ENCODE peak calls at places on chromosomes 7 and 10, in six cellular contexts. A is heart right ventricle, V is fibroblast of lung, S is choroid plexus epithelial cell, C is fibroblast of mammary gland, H is DND-41. R is an unnamed sample.

GRCh38 chr7:108348913-108349312 is 107.3 kb downstream of the NRCAM start:
- DNase-seq in A (no peak), V (peak; percentile 84), S (peak; percentile 89), C (peak; percentile 93), H (no peak), R (peak; percentile 96)

GRCh38 chr10:50396491-50397311 is 145.4 kb upstream of the ASAH2 start:
- DNase-seq in A (no peak), V (peak; percentile 84), S (peak; percentile 82), C (peak; percentile 67), H (no peak), R (peak; percentile 55)

GRCh38 chr7:23852135-23852534 is 142.1 kb downstream of the STK31 start:
- DNase-seq in A (no peak), V (peak; percentile 33), S (peak; percentile 54), C (no peak), H (no peak), R (peak; percentile 31)

GRCh38 chr10:48518926-48519730 is 85.7 kb downstream of the ARHGAP22 start:
- DNase-seq in A (no peak), V (no peak), S (no peak), C (no peak), H (no peak), R (no peak)

GRCh38 chr10:11164806-11165590 is 147.3 kb downstream of the CELF2 start:
- DNase-seq in A (peak; percentile 72), V (peak; percentile 91), S (peak; percentile 75), C (peak; percentile 94), H (peak; percentile 79), R (peak; percentile 97)

GRCh38 chr7:73715648-73716317 is 3.7 kb downstream of the STX1A start:
- DNase-seq in A (no peak), V (peak; percentile 92), S (peak; percentile 89), C (peak; percentile 98), H (no peak), R (peak; percentile 94)

GRCh38 chr7:38123494-38123893 is 54.6 kb upstream of the STARD3NL start:
- DNase-seq in A (no peak), V (no peak), S (no peak), C (no peak), H (no peak), R (no peak)

GRCh38 chr10:70619271-70620019 is 16.9 kb upstream of the PRF1 start:
- DNase-seq in A (no peak), V (peak; percentile 57), S (peak; percentile 58), C (peak; percentile 74), H (no peak), R (peak; percentile 64)

GRCh38 chr10:30534465-30535144 is 94.9 kb downstream of the LYZL2 start:
- DNase-seq in A (peak; percentile 74), V (peak; percentile 49), S (peak; percentile 89), C (peak; percentile 78), H (peak; percentile 76), R (peak; percentile 86)

GRCh38 chr7:114924066-114924712 is 2.3 kb downstream of the MDFIC start:
- DNase-seq in A (no peak), V (no peak), S (no peak), C (peak; percentile 45), H (no peak), R (no peak)

GRCh38 chr10:60914676-60915075 is 29.3 kb downstream of the RHOBTB1 start:
- DNase-seq in A (peak; percentile 36), V (peak; percentile 92), S (peak; percentile 94), C (peak; percentile 88), H (no peak), R (peak; percentile 98)

GRCh38 chr10:131743190-131744151 is 157.3 kb upstream of the PPP2R2D start:
- DNase-seq in A (no peak), V (no peak), S (no peak), C (no peak), H (peak; percentile 23), R (no peak)

GRCh38 chr7:4026941-4027340 is 655.2 kb upstream of the FOXK1 start:
- DNase-seq in A (no peak), V (no peak), S (no peak), C (no peak), H (no peak), R (no peak)

GRCh38 chr7:141355057-141355456 is 196.2 kb upstream of the AGK start:
- DNase-seq in A (no peak), V (peak; percentile 67), S (peak; percentile 20), C (peak; percentile 87), H (no peak), R (peak; percentile 17)

GRCh38 chr7:154484943-154485342 is 432.7 kb downstream of the DPP6 start:
- DNase-seq in A (no peak), V (no peak), S (no peak), C (no peak), H (no peak), R (no peak)

GRCh38 chr10:103837370-103838094 is 17.8 kb downstream of the SH3PXD2A start:
- DNase-seq in A (no peak), V (no peak), S (no peak), C (no peak), H (no peak), R (no peak)

GRCh38 chr7:69173341-69173740 is 424.9 kb upstream of the AUTS2 start:
- DNase-seq in A (no peak), V (no peak), S (no peak), C (no peak), H (no peak), R (no peak)

GRCh38 chr7:152336754-152337368 is 98.9 kb downstream of the KMT2C start:
- DNase-seq in A (peak; percentile 14), V (peak; percentile 45), S (peak; percentile 71), C (peak; percentile 70), H (peak; percentile 13), R (peak; percentile 70)

GRCh38 chr10:47255033-47255813 is 44.8 kb upstream of the GDF10 start:
- DNase-seq in A (no peak), V (no peak), S (no peak), C (no peak), H (no peak), R (no peak)

GRCh38 chr10:111139567-111139966 is 62.7 kb downstream of the ADRA2A start:
- DNase-seq in A (no peak), V (no peak), S (no peak), C (no peak), H (no peak), R (no peak)

GRCh38 chr7:56092789-56093531 is at the start of gene PHKG1:
- DNase-seq in A (peak; percentile 89), V (peak; percentile 80), S (peak; percentile 89), C (peak; percentile 91), H (no peak), R (peak; percentile 91)

GRCh38 chr7:102914585-102914984 is 1.8 kb downstream of the LRRC17 start:
- DNase-seq in A (peak; percentile 77), V (peak; percentile 93), S (peak; percentile 96), C (peak; percentile 91), H (no peak), R (peak; percentile 99)

GRCh38 chr10:128151031-128151430 is 24.8 kb upstream of the MKI67 start:
- DNase-seq in A (no peak), V (no peak), S (no peak), C (no peak), H (no peak), R (no peak)

GRCh38 chr10:128149267-128149666 is 23.0 kb upstream of the MKI67 start:
- DNase-seq in A (no peak), V (no peak), S (no peak), C (no peak), H (no peak), R (no peak)

GRCh38 chr10:128152741-128153583 is 26.7 kb upstream of the MKI67 start:
- DNase-seq in A (no peak), V (no peak), S (no peak), C (no peak), H (no peak), R (no peak)

GRCh38 chr10:128150045-128150493 is 23.8 kb upstream of the MKI67 start:
- DNase-seq in A (peak; percentile 40), V (peak; percentile 45), S (peak; percentile 67), C (peak; percentile 62), H (peak; percentile 74), R (peak; percentile 48)

DNA sequence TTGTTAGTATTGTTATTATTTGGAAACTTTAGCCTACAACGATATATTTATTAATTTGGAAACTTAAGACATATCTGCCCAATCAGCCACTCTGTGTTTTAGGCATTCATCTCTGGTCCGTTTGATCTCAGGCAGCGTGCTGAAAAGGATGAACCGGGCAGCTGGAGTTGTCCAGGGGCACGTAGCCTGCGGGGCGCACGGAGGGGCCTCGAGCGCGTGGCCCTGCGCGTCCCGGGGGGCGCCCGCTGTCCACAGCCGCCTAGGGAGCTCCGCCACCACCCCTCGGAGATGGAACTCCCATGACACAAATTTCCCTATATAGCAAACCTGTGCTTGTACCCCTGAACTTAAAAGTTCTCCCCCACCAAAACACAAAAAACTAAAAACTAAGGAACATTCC is 24.3 kb upstream of the MKI67 start:
- DNase-seq in A (no peak), V (no peak), S (no peak), C (no peak), H (no peak), R (no peak)
- H3K4me3 ChIP-seq in A (peak overlapping the region; percentile 50), V (peak overlapping the region; percentile 69), S (peak overlapping the region; percentile 76), C (peak overlapping the region; percentile 62), H (peak overlapping the region; percentile 56), R (peak overlapping the region; percentile 73)

GRCh38 chr7:100692578-100692961 is 1.5 kb downstream of the GIGYF1 start:
- DNase-seq in A (no peak), V (no peak), S (no peak), C (no peak), H (no peak), R (no peak)
- H3K4me3 ChIP-seq in A (peak overlapping the region; percentile 70), V (peak overlapping the region; percentile 74), S (peak overlapping the region; percentile 72), C (peak overlapping the region; percentile 78), H (peak overlapping the region; percentile 99), R (peak overlapping the region; percentile 83)

DNA sequence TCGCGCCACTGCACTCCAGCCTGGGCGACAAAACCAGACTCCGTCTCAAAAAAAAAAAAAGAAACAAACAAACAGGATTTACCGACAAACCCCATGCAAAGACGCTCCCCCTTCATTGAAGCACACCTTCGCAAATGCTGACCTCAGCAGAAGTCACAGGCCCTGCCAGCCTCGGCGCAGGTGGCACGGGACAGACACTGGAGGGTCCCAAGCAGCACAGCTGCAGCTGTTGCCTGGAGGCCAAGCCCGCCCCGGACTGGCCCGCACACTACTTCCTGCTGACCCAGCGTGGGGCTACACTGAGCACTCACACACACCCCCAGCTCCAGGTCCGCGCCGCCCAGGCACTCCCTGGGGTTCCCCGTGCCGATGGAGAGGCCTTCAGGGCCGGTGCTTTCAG is 31.2 kb downstream of the SNX8 start:
- DNase-seq in A (no peak), V (no peak), S (no peak), C (no peak), H (no peak), R (no peak)
- H3K4me3 ChIP-seq in A (no peak overlapping the region), V (no peak overlapping the region), S (no peak overlapping the region), C (no peak overlapping the region), H (no peak overlapping the region), R (no peak overlapping the region)

DNA sequence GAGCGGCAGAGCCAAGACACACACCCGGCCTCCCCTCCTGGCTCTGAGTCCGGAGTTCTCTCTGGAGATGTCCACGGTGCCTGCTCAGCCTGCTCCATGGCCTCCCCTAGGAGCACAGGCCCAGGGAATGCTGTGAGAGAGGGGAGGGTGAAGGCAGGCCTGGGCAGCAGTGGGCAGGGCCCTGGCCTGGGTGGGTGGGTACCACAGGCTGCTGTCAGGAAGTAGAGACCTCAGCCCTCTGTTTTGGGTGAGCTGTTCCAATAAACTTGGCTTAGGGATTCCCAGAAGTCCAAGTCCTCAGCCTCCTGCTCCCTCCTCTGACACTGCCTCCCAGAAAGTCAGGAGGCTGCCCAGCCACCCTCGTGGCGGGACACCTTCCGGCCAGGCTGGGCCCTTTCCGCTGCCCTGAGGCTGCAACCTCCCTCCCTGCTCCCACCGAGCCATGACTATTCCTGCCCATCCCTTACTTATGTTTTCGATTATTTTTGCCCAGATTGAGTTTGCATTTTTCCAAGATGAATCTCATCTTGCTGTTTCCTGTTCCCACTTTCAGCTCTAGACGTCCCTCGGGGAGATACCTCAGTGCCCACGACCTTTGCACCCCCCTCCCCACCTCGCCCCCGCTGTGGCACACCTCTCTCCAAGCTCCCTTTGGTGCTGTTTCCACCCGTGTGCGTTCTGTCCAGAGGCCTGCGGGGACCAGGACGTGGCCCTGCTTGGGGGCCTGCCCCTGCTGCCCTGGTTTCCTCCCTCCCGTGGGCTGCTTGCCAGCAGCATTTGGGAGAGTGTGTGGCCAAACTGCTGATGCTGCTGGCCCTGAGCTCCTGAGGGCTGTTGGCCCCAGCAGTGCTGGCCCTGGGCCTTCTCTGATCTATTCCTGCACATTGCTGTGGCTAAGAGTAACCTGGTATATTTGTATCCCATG is 5.8 kb upstream of the POLM start:
- DNase-seq in A (peak; percentile 58), V (peak; percentile 89), S (peak; percentile 64), C (peak; percentile 96), H (no peak), R (peak; percentile 97)
- H3K4me3 ChIP-seq in A (no peak overlapping the region), V (no peak overlapping the region), S (no peak overlapping the region), C (no peak overlapping the region), H (no peak overlapping the region), R (peak overlapping the region; percentile 22)

R was measured in fibroblast of the aortic adventitia.